ENCODE peak calls at places on chromosomes 6 and 20, in ten cellular contexts. T is Peyer's patch, K is HFF-Myc, X is dorsolateral prefrontal cortex, L is adrenal gland, A is heart left ventricle, Q is ovary, S is OCI-LY7, Z is left ventricle myocardium inferior, U is fibroblast of pulmonary artery. F is an unnamed sample.

GRCh38 chr20:14142171-14142570 is 146.9 kb downstream of the MACROD2 start:
- DNase-seq in T (no peak), K (peak; percentile 21), X (peak; percentile 63), L (peak; percentile 67), A (no peak), Q (peak; percentile 20), S (peak; percentile 0), Z (no peak), U (peak; percentile 71), F (no peak)

GRCh38 chr6:30323806-30324205 is 2.9 kb upstream of the TRIM39 start:
- DNase-seq in T (no peak), K (no peak), X (no peak), L (no peak), A (no peak), Q (no peak), S (no peak), Z (no peak), U (no peak), F (no peak)

GRCh38 chr6:104344223-104344622 is 515.5 kb downstream of the HACE1 start:
- DNase-seq in T (no peak), K (no peak), X (no peak), L (no peak), A (no peak), Q (no peak), S (no peak), Z (no peak), U (no peak), F (no peak)

GRCh38 chr6:100664274-100665040 is 199.7 kb upstream of the SIM1 start:
- DNase-seq in T (no peak), K (no peak), X (no peak), L (no peak), A (no peak), Q (no peak), S (peak; percentile 41), Z (no peak), U (peak; percentile 62), F (no peak)

GRCh38 chr6:154806804-154807203 is 73.6 kb downstream of the SCAF8 start:
- DNase-seq in T (no peak), K (no peak), X (no peak), L (no peak), A (no peak), Q (no peak), S (no peak), Z (no peak), U (no peak), F (no peak)

GRCh38 chr20:19688031-19688806 is 69.8 kb upstream of the RIN2 start:
- DNase-seq in T (peak; percentile 25), K (peak; percentile 54), X (peak; percentile 80), L (peak; percentile 80), A (peak; percentile 88), Q (peak; percentile 73), S (no peak), Z (peak; percentile 80), U (peak; percentile 92), F (no peak)

GRCh38 chr20:56995635-56996075 is 270.8 kb downstream of the BMP7 start:
- DNase-seq in T (no peak), K (no peak), X (no peak), L (no peak), A (no peak), Q (no peak), S (peak; percentile 58), Z (no peak), U (peak; percentile 3), F (no peak)

GRCh38 chr6:148700713-148701392 is 46.0 kb upstream of the UST start:
- DNase-seq in T (no peak), K (no peak), X (no peak), L (peak; percentile 31), A (no peak), Q (no peak), S (no peak), Z (no peak), U (peak; percentile 78), F (no peak)

GRCh38 chr20:36262440-36262839 is 26.2 kb downstream of the AAR2 start:
- DNase-seq in T (no peak), K (no peak), X (no peak), L (no peak), A (no peak), Q (no peak), S (no peak), Z (no peak), U (no peak), F (no peak)

GRCh38 chr20:49484180-49485140 is 2.0 kb upstream of the KCNB1 start:
- DNase-seq in T (peak; percentile 38), K (no peak), X (peak; percentile 88), L (peak; percentile 73), A (peak; percentile 76), Q (peak; percentile 70), S (no peak), Z (peak; percentile 78), U (peak; percentile 79), F (peak; percentile 24)

GRCh38 chr6:104597541-104598050 is 262.1 kb downstream of the HACE1 start:
- DNase-seq in T (no peak), K (peak; percentile 70), X (no peak), L (no peak), A (no peak), Q (no peak), S (no peak), Z (no peak), U (peak; percentile 31), F (no peak)

GRCh38 chr20:32737371-32738223 is 5.7 kb downstream of the COMMD7 start:
- DNase-seq in T (no peak), K (peak; percentile 44), X (no peak), L (no peak), A (no peak), Q (no peak), S (no peak), Z (no peak), U (peak; percentile 72), F (peak; percentile 21)

GRCh38 chr20:32727663-32728062 is 15.6 kb downstream of the COMMD7 start:
- DNase-seq in T (no peak), K (peak; percentile 39), X (no peak), L (no peak), A (peak; percentile 62), Q (no peak), S (no peak), Z (no peak), U (peak; percentile 65), F (no peak)

DNA sequence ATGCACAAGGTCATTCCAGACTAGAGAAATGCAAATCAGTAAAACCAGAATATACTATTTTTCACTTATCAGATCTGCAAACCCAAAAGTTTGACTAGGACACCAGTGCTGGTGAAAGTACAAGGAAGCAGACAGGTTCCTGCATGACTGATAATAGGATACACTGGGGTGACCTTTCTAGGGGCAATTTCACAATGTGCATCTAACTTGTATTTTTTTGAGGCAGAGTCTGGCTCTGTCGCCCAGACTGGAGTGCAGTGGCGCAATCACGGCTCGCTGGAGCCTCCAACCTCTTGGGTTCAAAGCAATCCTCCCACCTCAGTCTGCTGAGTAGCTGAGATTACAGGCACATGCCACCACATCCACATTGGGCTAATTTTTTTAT is 11.4 kb downstream of the COMMD7 start:
- DNase-seq in T (no peak), K (no peak), X (no peak), L (peak; percentile 62), A (no peak), Q (no peak), S (no peak), Z (no peak), U (peak; percentile 45), F (no peak)
- TF ChIP-seq CTCF in T (no peak), K (no peak), X (no peak), L (no peak), A (no peak), Q (no peak), S (no peak), Z (no peak), U (no peak), F (no peak)

GRCh38 chr6:160690458-160690857 is 11.6 kb upstream of the PLG start:
- DNase-seq in T (no peak), K (no peak), X (no peak), L (no peak), A (no peak), Q (no peak), S (no peak), Z (no peak), U (no peak), F (no peak)

GRCh38 chr6:160691617-160692016 is 10.4 kb upstream of the PLG start:
- DNase-seq in T (no peak), K (no peak), X (no peak), L (no peak), A (no peak), Q (no peak), S (no peak), Z (no peak), U (no peak), F (no peak)

GRCh38 chr6:160697826-160698225 is 4.2 kb upstream of the PLG start:
- DNase-seq in T (no peak), K (no peak), X (no peak), L (no peak), A (no peak), Q (no peak), S (no peak), Z (no peak), U (no peak), F (no peak)

GRCh38 chr6:160692369-160692959 is 9.6 kb upstream of the PLG start:
- DNase-seq in T (no peak), K (no peak), X (no peak), L (no peak), A (no peak), Q (no peak), S (peak; percentile 20), Z (no peak), U (no peak), F (no peak)
- TF ChIP-seq CTCF in T (no peak), K (no peak), X (no peak), L (no peak), A (no peak), Q (no peak), S (peak; percentile 62), Z (no peak), U (no peak), F (no peak)

DNA sequence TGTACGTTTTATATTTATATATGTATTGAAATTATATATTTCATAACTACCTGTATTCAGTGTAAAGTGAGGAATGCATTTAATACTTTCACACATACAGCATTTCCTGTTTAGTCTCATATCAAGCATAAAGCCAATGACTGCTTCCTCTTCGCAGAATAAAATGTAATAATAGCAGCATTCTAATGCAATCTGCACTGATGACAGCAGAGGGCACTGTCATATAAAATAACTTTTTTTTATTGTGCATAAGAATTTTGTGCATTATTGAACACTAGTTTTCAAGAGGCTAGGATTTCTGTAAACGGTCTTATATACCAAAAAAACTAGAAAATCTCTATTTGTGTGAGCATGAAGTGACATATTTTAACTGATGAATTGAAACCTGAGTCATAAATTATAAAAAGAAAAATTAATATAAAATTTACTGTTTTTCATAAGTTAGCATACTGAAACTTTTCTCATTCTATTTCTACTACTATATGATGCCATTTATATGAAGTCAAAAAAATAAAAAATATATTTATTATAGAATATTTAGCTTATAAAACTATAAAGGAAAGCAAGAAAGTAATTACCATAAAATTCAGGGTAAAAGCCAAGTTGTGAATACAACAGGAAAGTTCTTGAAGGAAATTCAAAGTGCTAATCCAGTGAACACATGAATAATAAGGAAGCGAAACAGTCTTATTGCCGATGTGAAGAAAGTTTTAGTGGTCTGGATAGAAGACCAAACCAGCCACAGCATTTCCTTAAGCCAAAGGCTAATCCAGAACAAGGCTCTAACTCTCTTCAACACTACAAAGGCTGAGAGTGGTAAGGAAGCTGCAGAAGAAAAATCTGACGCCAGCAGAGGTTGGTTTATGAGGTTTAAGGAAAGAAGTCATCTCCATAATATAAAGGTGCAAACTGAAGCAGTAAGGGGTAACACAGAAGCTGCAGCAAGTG is 36.3 kb downstream of the RNF146 start:
- DNase-seq in T (peak; percentile 45), K (peak; percentile 15), X (no peak), L (peak; percentile 68), A (no peak), Q (peak; percentile 50), S (peak; percentile 73), Z (no peak), U (peak; percentile 72), F (no peak)
- TF ChIP-seq CTCF in T (peak; percentile 70), K (peak; percentile 44), X (peak; percentile 77), L (peak; percentile 68), A (peak; percentile 65), Q (peak; percentile 24), S (peak; percentile 89), Z (peak; percentile 79), U (peak; percentile 70), F (peak; percentile 81)

GRCh38 chr6:17987576-17988421 is at the start of gene KIF13A:
- DNase-seq in T (peak; percentile 44), K (peak; percentile 52), X (peak; percentile 82), L (peak; percentile 79), A (peak; percentile 80), Q (peak; percentile 66), S (peak; percentile 67), Z (peak; percentile 73), U (peak; percentile 63), F (peak; percentile 60)
- TF ChIP-seq CTCF in T (no peak), K (no peak), X (peak; percentile 40), L (no peak), A (peak; percentile 32), Q (peak; percentile 48), S (peak; percentile 27), Z (peak; percentile 50), U (no peak), F (peak; percentile 22)